ENCODE peak calls at places on chromosomes 7 and 10, in seven cellular contexts. E is heart right ventricle; D is CD4-positive, alpha-beta T cell; L is LNCaP clone FGC; S is GM20000; V is body of pancreas; K is upper lobe of right lung. O is an unnamed sample.
A peak's percentile ranks its signal among the peaks of the same experiment; 100 is the strongest.

GRCh38 chr7:18302077-18302476 is 193.5 kb upstream of the HDAC9 start:
- DNase-seq in K (no peak), S (no peak), L (no peak), E (no peak), V (no peak), D (no peak), O (no peak)

GRCh38 chr7:91198371-91198770 is 65.9 kb upstream of the FZD1 start:
- DNase-seq in E (no peak), V (no peak), K (no peak), L (no peak), D (no peak), S (no peak), O (no peak)

GRCh38 chr10:6123467-6124042 is 34.7 kb downstream of the RBM17 start:
- DNase-seq in L (no peak), V (no peak), E (no peak), D (no peak), K (no peak), S (no peak), O (no peak)

GRCh38 chr7:7516662-7517061 is 19.0 kb downstream of the COL28A1 start:
- DNase-seq in V (no peak), S (no peak), E (no peak), K (no peak), D (no peak), L (no peak), O (no peak)

GRCh38 chr7:106038289-106038688 is 73.8 kb downstream of the SYPL1 start:
- DNase-seq in E (no peak), V (no peak), S (no peak), D (no peak), L (no peak), K (no peak), O (no peak)

GRCh38 chr10:36110097-36110496 is 468.0 kb upstream of the FZD8 start:
- DNase-seq in D (no peak), K (no peak), E (no peak), V (no peak), L (no peak), S (no peak), O (no peak)

GRCh38 chr10:3955954-3956617 is 171.1 kb upstream of the KLF6 start:
- DNase-seq in V (no peak), S (no peak), D (no peak), L (no peak), K (no peak), E (no peak), O (no peak)

GRCh38 chr10:116891208-116891607 is 41.9 kb downstream of the ENO4 start:
- DNase-seq in K (no peak), L (no peak), D (no peak), E (peak; percentile 54), V (peak; percentile 20), S (no peak), O (no peak)

GRCh38 chr7:149458235-149458634 is 2.6 kb downstream of the ZNF777 start:
- DNase-seq in D (no peak), E (no peak), V (no peak), K (no peak), L (no peak), S (no peak), O (no peak)

GRCh38 chr10:99698504-99699080 is 33.3 kb downstream of the COX15 start:
- DNase-seq in L (no peak), K (no peak), D (no peak), V (peak; percentile 63), S (no peak), E (no peak), O (no peak)

GRCh38 chr7:29447828-29448227 is 115.8 kb upstream of the PRR15 start:
- DNase-seq in S (no peak), K (no peak), V (no peak), L (no peak), E (no peak), D (no peak), O (no peak)

GRCh38 chr10:15879663-15880062 is 19.4 kb upstream of the MINDY3 start:
- DNase-seq in E (no peak), D (no peak), S (no peak), L (peak; percentile 75), K (no peak), V (no peak), O (no peak)

GRCh38 chr10:132355297-132355696 is 23.3 kb downstream of the LRRC27 start:
- DNase-seq in L (no peak), E (no peak), D (no peak), S (no peak), V (no peak), K (peak; percentile 48), O (no peak)

GRCh38 chr7:19932549-19933249 is 159.3 kb upstream of the TMEM196 start:
- DNase-seq in S (no peak), D (no peak), K (no peak), E (no peak), V (peak; percentile 67), L (no peak), O (no peak)

GRCh38 chr7:19930051-19930450 is 156.6 kb upstream of the TMEM196 start:
- DNase-seq in V (no peak), S (no peak), E (no peak), K (no peak), D (no peak), L (no peak), O (no peak)

GRCh38 chr7:19928247-19928646 is 154.8 kb upstream of the TMEM196 start:
- DNase-seq in V (no peak), K (no peak), S (peak; percentile 42), E (no peak), D (no peak), L (no peak), O (no peak)

GRCh38 chr7:19930851-19931250 is 157.4 kb upstream of the TMEM196 start:
- DNase-seq in D (no peak), S (no peak), V (no peak), E (no peak), K (no peak), L (no peak), O (no peak)
- TF ChIP-seq CTCF in D (no peak), S (no peak), V (no peak), E (no peak), K (no peak), L (no peak), O (no peak)

DNA sequence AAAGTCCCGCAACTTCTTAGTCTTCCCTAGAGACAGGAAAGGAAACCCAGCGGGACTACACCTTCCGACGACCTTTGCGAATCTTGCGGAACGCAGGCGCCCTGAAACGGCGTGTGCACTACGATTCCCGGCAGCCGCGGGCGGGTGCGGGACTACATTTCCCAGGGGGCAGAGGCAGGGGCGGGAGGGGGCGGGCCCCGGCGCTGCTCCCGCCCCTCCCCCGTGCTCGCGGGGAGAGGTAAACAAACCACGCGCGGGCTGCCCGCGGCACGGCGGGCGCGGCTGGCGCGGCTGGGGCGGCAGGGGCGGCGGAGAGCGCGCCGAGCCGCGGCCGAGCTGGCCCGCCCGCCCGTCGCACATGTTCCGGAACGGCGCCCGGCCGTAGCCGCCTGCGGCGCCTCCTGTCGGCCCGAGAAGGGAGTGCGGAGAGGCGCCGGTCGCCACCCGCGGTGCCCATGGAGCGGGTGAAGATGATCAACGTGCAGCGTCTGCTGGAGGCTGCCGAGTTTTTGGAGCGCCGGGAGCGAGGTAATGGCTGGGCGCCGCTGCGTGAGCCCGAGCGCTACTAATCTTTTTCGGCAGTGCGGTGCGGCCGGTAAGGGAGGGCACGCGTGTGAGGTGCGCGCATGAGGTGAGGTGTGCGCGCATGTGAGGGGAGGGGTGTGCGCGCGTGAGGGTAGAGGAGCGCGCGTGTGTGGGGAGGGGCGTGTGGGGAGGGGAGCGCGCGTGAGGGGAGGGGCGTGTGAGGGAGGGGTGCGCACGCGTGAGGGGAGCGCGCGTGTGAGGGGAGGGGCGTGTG is 18.6 kb downstream of the MXI1 start:
- DNase-seq in L (peak; percentile 83), V (peak; percentile 93), D (peak; percentile 78), E (peak; percentile 93), S (peak; percentile 90), K (peak; percentile 96), O (no peak)
- TF ChIP-seq CTCF in L (peak; percentile 61), V (peak; percentile 90), D (peak; percentile 55), E (peak; percentile 76), S (peak; percentile 87), K (peak; percentile 63), O (peak; percentile 63)

GRCh38 chr10:49743464-49744075 is 18.6 kb downstream of the OGDHL start:
- DNase-seq in E (no peak), D (no peak), K (no peak), L (no peak), S (no peak), V (no peak), O (no peak)

GRCh38 chr10:49745756-49746155 is 16.4 kb downstream of the OGDHL start:
- DNase-seq in L (no peak), E (no peak), K (no peak), V (no peak), S (no peak), D (no peak), O (no peak)

GRCh38 chr10:49746626-49747302 is 15.4 kb downstream of the OGDHL start:
- DNase-seq in V (no peak), D (no peak), E (no peak), S (no peak), L (no peak), K (no peak), O (no peak)

GRCh38 chr10:49744091-49744685 is 17.9 kb downstream of the OGDHL start:
- DNase-seq in S (no peak), L (no peak), V (no peak), K (no peak), D (no peak), E (no peak), O (no peak)

DNA sequence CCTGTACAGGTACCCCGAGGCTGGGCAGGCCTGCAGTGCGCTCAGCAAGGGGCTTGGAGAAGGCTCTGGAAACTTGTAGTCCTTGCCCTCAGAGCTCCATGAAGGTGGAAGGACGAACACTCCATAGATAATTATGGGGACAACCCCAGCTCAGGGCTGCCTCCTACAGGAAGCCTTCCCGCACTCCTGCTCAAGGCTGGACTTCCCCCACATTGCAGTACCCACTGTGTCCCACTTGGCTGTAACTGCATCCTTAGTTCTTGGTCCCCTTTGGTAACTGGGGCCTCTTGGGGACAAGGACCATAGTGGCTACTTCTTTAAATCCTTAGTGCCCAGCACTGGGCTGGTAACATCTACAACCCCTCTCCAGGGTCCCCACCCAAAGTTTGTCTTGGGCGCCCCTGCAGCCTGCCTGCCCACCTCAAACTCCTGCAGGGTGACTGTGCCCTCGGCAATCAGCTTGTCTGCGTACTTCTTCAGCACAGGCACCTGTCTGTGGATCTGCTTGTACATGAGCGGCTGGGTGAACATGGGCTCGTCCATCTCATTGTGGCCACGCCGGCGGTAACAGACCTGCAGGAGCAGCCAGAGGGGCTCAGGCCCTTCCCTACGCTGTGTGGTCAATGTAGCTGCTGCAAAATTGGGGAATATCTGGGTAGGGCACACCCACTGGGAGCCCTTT is 17.1 kb downstream of the OGDHL start:
- DNase-seq in K (no peak), S (no peak), E (no peak), L (no peak), V (no peak), D (no peak), O (no peak)
- TF ChIP-seq CTCF in K (no peak), S (no peak), E (no peak), L (peak; percentile 9), V (no peak), D (no peak), O (no peak)

DNA sequence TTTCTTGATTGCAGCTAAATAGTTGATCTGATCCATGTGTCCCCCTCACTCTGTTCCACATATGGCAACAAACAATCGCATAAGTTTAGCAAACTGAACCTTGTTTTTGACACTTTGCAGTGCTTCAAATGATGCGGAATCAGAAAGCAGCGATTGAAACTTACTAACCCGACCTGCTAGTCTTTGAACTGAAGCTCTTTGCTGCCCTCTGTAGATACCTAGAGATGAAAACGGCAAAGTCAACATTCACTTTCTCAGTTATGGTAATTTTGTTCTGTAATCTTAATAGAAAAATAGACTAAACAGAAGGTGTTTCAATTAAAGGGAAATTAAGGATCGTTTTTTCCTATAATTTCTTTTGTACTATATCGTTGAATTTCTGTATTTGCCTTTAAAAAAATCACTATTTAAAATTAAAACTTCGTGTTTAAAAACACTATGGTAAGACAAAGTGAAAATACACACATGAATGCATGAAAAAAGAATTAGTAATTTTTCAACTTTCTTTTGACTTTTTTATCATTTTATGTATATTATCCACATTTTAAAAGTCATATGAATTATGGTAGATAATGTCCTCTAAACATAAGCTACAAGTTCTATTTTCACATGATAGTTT is 276.5 kb downstream of the MAGI2 start:
- DNase-seq in S (no peak), K (no peak), V (peak; percentile 23), E (peak; percentile 7), D (no peak), L (peak; percentile 10), O (peak; percentile 14)
- TF ChIP-seq CTCF in S (no peak), K (peak; percentile 55), V (peak; percentile 58), E (peak; percentile 75), D (no peak), L (peak; percentile 71), O (peak; percentile 73)

O was measured in kidney epithelial cell.